ENCODE peak calls at places on chromosomes 3 and 15, in seven cellular contexts. I is CD4-positive, alpha-beta T cell; Q is astrocyte; Y is neural progenitor cell; K is pancreas; V is colonic mucosa; O is heart left ventricle. F is an unnamed sample.

GRCh38 chr3:126541628-126542339 is 16.9 kb downstream of the C3orf22 start:
- DNase-seq in I (no peak), Q (no peak), Y (no peak), K (no peak), V (peak; percentile 5), O (peak; percentile 15), F (no peak)

GRCh38 chr15:48330855-48331795 is at the start of gene DUT:
- DNase-seq in I (peak; percentile 78), Q (peak; percentile 65), Y (peak; percentile 95), K (peak; percentile 93), V (peak; percentile 88), O (peak; percentile 90), F (peak; percentile 56)

GRCh38 chr3:136939489-136939888 is 18.3 kb upstream of the IL20RB start:
- DNase-seq in I (no peak), Q (no peak), Y (no peak), K (no peak), V (no peak), O (no peak), F (no peak)

GRCh38 chr15:68205949-68206539 is 912 bp upstream of the CALML4 start:
- DNase-seq in I (no peak), Q (no peak), Y (no peak), K (no peak), V (peak; percentile 95), O (peak; percentile 77), F (no peak)

GRCh38 chr3:14440531-14441239 is 38.3 kb downstream of the SLC6A6 start:
- DNase-seq in I (no peak), Q (no peak), Y (peak; percentile 92), K (no peak), V (no peak), O (no peak), F (no peak)

GRCh38 chr3:9439331-9439730 is 41.9 kb downstream of the SETD5 start:
- DNase-seq in I (no peak), Q (no peak), Y (no peak), K (no peak), V (no peak), O (no peak), F (no peak)

GRCh38 chr15:35450492-35450891 is 95.5 kb downstream of the DPH6 start:
- DNase-seq in I (no peak), Q (peak; percentile 80), Y (no peak), K (no peak), V (no peak), O (no peak), F (peak; percentile 29)

GRCh38 chr3:182435860-182436259 is 357.4 kb upstream of the ATP11B start:
- DNase-seq in I (no peak), Q (no peak), Y (no peak), K (no peak), V (no peak), O (no peak), F (no peak)

GRCh38 chr3:30693470-30694120 is 87.2 kb downstream of the TGFBR2 start:
- DNase-seq in I (peak; percentile 35), Q (peak; percentile 54), Y (peak; percentile 84), K (no peak), V (peak; percentile 47), O (peak; percentile 53), F (peak; percentile 43)

GRCh38 chr3:13013994-13014754 is 59.1 kb downstream of the IQSEC1 start:
- DNase-seq in I (peak; percentile 30), Q (no peak), Y (no peak), K (peak; percentile 58), V (no peak), O (no peak), F (no peak)

GRCh38 chr15:80061581-80061980 is 2.1 kb downstream of the ZFAND6 start:
- DNase-seq in I (no peak), Q (no peak), Y (no peak), K (no peak), V (no peak), O (no peak), F (no peak)

GRCh38 chr15:70034596-70034995 is 63.1 kb downstream of the TLE3 start:
- DNase-seq in I (no peak), Q (no peak), Y (no peak), K (peak; percentile 28), V (no peak), O (no peak), F (no peak)
- TF ChIP-seq CTCF in I (no peak), Q (no peak), Y (no peak), K (no peak), V (no peak), O (no peak), F (no peak)

DNA sequence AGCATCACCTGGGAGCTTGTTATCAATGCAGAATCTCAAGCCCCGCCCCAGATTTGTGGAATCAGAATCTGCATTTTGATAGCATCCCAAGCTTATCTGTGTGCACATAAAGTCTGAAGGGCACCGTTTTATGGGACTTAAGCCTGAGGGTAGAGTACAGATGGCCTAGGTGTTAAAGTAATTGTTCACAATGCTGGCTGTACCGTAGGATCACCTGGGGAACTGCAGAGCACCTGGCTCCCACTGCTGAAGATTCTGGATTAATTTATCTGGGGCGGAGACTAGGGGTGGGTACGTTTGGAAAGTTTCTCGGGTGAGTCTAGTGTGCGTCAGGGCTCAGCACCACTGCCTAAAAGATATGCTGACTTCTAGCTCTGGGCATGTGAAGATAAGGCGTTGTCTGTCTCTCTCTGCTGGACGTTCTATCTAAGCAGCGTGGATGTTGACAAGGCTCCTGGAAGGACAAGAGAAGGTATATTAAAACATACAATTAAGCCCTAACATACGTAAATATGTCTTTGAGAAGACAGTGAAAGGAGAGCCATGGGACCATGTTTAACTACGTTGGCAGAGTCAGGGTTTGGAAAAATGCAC is 63.2 kb upstream of the RASGRP1 start:
- DNase-seq in I (no peak), Q (no peak), Y (no peak), K (no peak), V (no peak), O (no peak), F (no peak)
- TF ChIP-seq CTCF in I (no peak), Q (no peak), Y (no peak), K (no peak), V (no peak), O (no peak), F (no peak)

GRCh38 chr15:66498501-66499386 is 1.2 kb upstream of the SNAPC5 start:
- DNase-seq in I (no peak), Q (peak; percentile 6), Y (peak; percentile 16), K (no peak), V (no peak), O (no peak), F (no peak)
- TF ChIP-seq CTCF in I (peak; percentile 41), Q (peak; percentile 37), Y (peak; percentile 49), K (no peak), V (peak; percentile 27), O (no peak), F (peak; percentile 40)

DNA sequence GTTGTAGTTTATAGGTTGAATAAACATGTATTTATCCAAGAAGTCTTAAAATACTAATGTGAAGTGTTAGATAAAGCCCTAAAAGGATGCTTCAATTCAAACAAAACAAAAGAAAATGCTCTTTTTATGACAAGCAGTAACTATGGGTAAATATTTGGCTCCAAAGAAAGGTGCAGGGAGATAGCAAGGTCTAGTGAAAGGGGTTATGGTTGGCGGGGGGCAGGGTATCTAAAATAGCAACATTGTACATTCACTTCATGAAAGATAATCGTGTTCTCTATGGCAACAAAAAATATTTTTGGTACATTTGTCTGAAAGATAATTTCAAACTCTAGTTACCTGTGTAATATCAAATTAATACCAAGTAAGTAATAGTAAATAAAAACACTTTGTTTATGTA is 149.5 kb downstream of the FGF12 start:
- DNase-seq in I (no peak), Q (no peak), Y (no peak), K (no peak), V (no peak), O (no peak), F (no peak)
- TF ChIP-seq CTCF in I (no peak), Q (no peak), Y (no peak), K (no peak), V (no peak), O (no peak), F (no peak)

DNA sequence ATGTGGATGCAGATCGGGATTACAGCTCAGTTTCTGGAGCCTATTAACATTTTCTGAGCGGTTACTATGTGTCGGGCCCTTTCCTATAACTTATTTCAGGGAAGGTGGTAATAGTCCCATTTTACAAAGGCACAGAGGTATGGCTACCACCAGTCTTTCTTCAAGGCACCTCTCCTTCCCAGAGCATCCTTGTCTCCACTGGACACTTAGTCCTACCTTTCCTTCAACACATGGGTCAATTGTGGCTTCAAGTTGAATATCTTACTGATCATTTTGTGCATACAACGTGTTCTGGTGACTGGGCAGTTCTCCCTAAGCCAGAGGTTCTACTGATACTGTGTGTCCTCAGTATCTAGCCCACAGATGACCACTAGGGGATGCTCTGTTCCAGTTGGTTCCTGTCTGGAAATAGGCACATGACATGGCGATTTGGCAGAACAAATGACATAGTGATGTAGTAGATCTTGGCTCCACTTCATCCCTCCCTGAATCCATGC is 60.7 kb upstream of the CMTM8 start:
- DNase-seq in I (peak; percentile 44), Q (peak; percentile 63), Y (peak; percentile 87), K (no peak), V (peak; percentile 78), O (peak; percentile 64), F (peak; percentile 1)
- TF ChIP-seq CTCF in I (peak; percentile 33), Q (peak; percentile 94), Y (peak; percentile 82), K (peak; percentile 59), V (peak; percentile 73), O (peak; percentile 67), F (peak; percentile 58)

DNA sequence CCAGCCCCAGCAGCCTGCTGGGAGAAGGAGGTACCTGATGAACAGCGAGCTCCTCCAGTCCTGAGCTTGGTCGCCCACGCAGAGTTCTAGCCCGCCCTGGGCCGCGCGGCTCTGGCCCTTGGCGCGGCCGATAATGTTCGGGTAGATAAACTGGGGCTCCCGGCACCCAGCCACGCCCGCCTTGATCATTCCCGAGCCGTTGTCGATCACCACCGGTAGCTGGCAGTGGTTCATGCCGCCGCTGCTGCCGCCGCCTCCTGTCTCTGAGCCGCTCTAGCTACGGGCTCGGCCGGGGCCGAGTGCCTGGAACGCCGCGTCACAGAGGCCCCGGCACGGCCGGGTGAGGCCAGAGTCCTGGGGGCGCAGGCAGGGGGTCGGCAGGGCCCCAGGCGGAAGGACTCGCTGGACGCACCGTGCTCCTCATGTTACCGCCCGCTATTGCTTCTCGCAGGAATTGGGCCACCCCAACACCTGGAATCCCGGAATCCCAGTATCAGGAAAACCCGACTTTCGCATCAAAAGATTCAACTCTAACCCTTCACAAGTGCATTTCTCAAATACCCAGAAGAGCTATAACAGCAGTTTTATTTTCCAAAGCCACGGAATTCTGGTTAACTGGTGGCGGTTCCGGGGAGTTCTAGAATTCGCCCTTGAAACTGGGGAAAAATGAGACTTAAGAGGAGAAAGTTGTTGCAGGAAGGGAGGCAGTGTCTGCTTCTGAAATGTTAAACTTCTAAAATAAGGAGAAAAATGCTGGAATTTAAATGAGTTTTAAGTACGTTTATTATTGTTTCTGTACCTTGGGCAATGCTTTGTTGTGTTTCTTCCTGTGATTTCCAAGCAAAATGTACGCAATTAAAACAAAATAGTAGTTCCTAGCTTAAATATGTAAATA is at the start of gene ACTRT3:
- DNase-seq in I (peak; percentile 49), Q (peak; percentile 72), Y (peak; percentile 92), K (peak; percentile 74), V (peak; percentile 70), O (peak; percentile 68), F (no peak)
- TF ChIP-seq CTCF in I (no peak), Q (no peak), Y (peak; percentile 16), K (no peak), V (no peak), O (no peak), F (no peak)